ENCODE peak calls at places on chromosome 5, in four cellular contexts. T is neural crest cell, X is uterus, Y is HL-60. R is an unnamed sample.

GRCh38 chr5:87829214-87829551 is 416.5 kb upstream of the CCNH start:
- DNase-seq in T (no peak), X (peak), Y (no peak), R (no peak)

GRCh38 chr5:167358868-167359492 is 932.5 kb upstream of the WWC1 start:
- DNase-seq in T (no peak), X (no peak), Y (no peak), R (peak)

GRCh38 chr5:38670878-38671277 is 114.4 kb upstream of the LIFR start:
- DNase-seq in T (no peak), X (no peak), Y (no peak), R (no peak)

GRCh38 chr5:135135530-135136201 is 101.6 kb upstream of the PITX1 start:
- DNase-seq in T (no peak), X (no peak), Y (no peak), R (no peak)

GRCh38 chr5:106415541-106415940 is 1255.2 kb downstream of the EFNA5 start:
- DNase-seq in T (no peak), X (no peak), Y (no peak), R (no peak)

GRCh38 chr5:1294839-1295649 is at the start of gene TERT:
- DNase-seq in T (peak), X (no peak), Y (peak), R (no peak)

GRCh38 chr5:56175465-56175864 is 57.7 kb downstream of the ANKRD55 start:
- DNase-seq in T (no peak), X (peak), Y (no peak), R (peak)

GRCh38 chr5:129852747-129853352 is 51.4 kb upstream of the CHSY3 start:
- DNase-seq in T (peak), X (peak), Y (peak), R (peak)

GRCh38 chr5:135242021-135242480 is 157.0 kb downstream of the MACROH2A1 start:
- DNase-seq in T (no peak), X (peak), Y (no peak), R (no peak)

GRCh38 chr5:42992035-42992570 is 48.0 kb downstream of the ANXA2R start:
- DNase-seq in T (peak), X (peak), Y (peak), R (no peak)

GRCh38 chr5:172521338-172521932 is 67.1 kb upstream of the SH3PXD2B start:
- DNase-seq in T (no peak), X (no peak), Y (no peak), R (no peak)

GRCh38 chr5:65925094-65925600 is 1.2 kb upstream of the ERBIN start:
- DNase-seq in T (no peak), X (peak), Y (peak), R (no peak)

GRCh38 chr5:172939045-172939444 is 20.2 kb upstream of the RPL26L1 start:
- DNase-seq in T (peak), X (no peak), Y (no peak), R (no peak)

GRCh38 chr5:78509884-78510769 is 138.4 kb downstream of the LHFPL2 start:
- DNase-seq in T (peak), X (peak), Y (no peak), R (no peak)

GRCh38 chr5:120960510-120960909 is 496.4 kb downstream of the PRR16 start:
- DNase-seq in T (no peak), X (no peak), Y (no peak), R (no peak)

GRCh38 chr5:142783601-142784291 is 13.6 kb downstream of the ARHGAP26 start:
- DNase-seq in T (no peak), X (no peak), Y (no peak), R (no peak)

GRCh38 chr5:137332296-137332695 is 166.8 kb downstream of the SPOCK1 start:
- DNase-seq in T (no peak), X (no peak), Y (no peak), R (no peak)

GRCh38 chr5:18334949-18335348 is 700.7 kb downstream of the TAF11L14 start:
- DNase-seq in T (no peak), X (no peak), Y (no peak), R (no peak)

GRCh38 chr5:178429156-178429468 is 161.1 kb downstream of the COL23A1 start:
- DNase-seq in T (no peak), X (no peak), Y (no peak), R (no peak)

GRCh38 chr5:34051374-34051980 is 8.5 kb upstream of the C1QTNF3 start:
- DNase-seq in T (no peak), X (no peak), Y (no peak), R (no peak)

GRCh38 chr5:172276214-172276613 is 7.3 kb downstream of the UBTD2 start:
- DNase-seq in T (no peak), X (no peak), Y (no peak), R (no peak)

GRCh38 chr5:72036951-72037350 is 70.3 kb upstream of the MAP1B start:
- DNase-seq in T (no peak), X (no peak), Y (no peak), R (peak)

GRCh38 chr5:42036379-42036778 is 111.3 kb downstream of the FBXO4 start:
- DNase-seq in T (no peak), X (no peak), Y (no peak), R (no peak)

GRCh38 chr5:169652057-169652456 is 15.0 kb downstream of the DOCK2 start:
- DNase-seq in T (no peak), X (no peak), Y (no peak), R (no peak)

GRCh38 chr5:79111960-79112702 is 522 bp downstream of the BHMT start:
- DNase-seq in T (peak), X (no peak), Y (no peak), R (no peak)

GRCh38 chr5:137376127-137376526 is 123.0 kb downstream of the SPOCK1 start:
- DNase-seq in T (no peak), X (no peak), Y (no peak), R (no peak)